ENCODE peak calls at places on chromosomes 3 and 15, in ten cellular contexts. H, I, B, S, A, V, R, M, K and L are unnamed samples.

GRCh38 chr3:144556392-144556791 is 584.8 kb downstream of the DIPK2A start:
- DNase-seq in R (no peak), A (no peak), I (no peak), B (no peak), M (no peak), K (no peak), H (no peak), S (no peak), V (no peak), L (no peak)

GRCh38 chr3:156483426-156483825 is 71.5 kb downstream of the SSR3 start:
- DNase-seq in A (no peak), M (no peak), K (no peak), B (peak), R (no peak), I (no peak), H (no peak), S (no peak), V (no peak), L (no peak)

GRCh38 chr3:125123455-125123854 is 67.7 kb upstream of the HEG1 start:
- DNase-seq in A (no peak), M (no peak), H (no peak), B (no peak), V (no peak), R (no peak), I (no peak), S (no peak), K (no peak), L (no peak)

GRCh38 chr3:122660575-122660974 is 20.1 kb upstream of the PARP14 start:
- DNase-seq in S (no peak), K (no peak), A (no peak), M (no peak), V (no peak), H (no peak), R (no peak), I (no peak), B (no peak), L (no peak)

GRCh38 chr3:169148448-169149348 is 514.8 kb downstream of the MECOM start:
- DNase-seq in V (no peak), A (no peak), R (no peak), K (no peak), S (no peak), H (no peak), M (no peak), B (no peak), I (peak), L (peak)

GRCh38 chr15:50786871-50787270 is 21.4 kb upstream of the SPPL2A start:
- DNase-seq in B (peak), V (no peak), S (no peak), H (no peak), M (no peak), A (no peak), R (no peak), I (no peak), K (no peak), L (no peak)

GRCh38 chr3:157369712-157370447 is 66.8 kb upstream of the PTX3 start:
- DNase-seq in I (peak), H (no peak), S (no peak), A (no peak), M (no peak), K (no peak), B (peak), V (no peak), R (no peak), L (peak)

GRCh38 chr3:54123538-54124196 is 1.3 kb downstream of the CACNA2D3 start:
- DNase-seq in B (peak), R (no peak), M (no peak), S (no peak), K (no peak), V (peak), A (no peak), I (no peak), H (no peak), L (peak)